ENCODE peak calls at places on chromosomes 11 and 22, in eight cellular contexts. R is IMR-90, T is psoas muscle, A is lower lobe of right lung, S is mammary epithelial cell, F is RWPE1, M is sigmoid colon, I is tibial nerve. D is an unnamed sample.

GRCh38 chr22:31332010-31332409 is 14.1 kb downstream of the PATZ1 start:
- DNase-seq in S (no peak), A (no peak), F (no peak), I (no peak), T (no peak), M (no peak), R (no peak), D (no peak)

GRCh38 chr11:35477871-35478270 is 47.5 kb downstream of the PAMR1 start:
- DNase-seq in F (no peak), M (no peak), I (no peak), S (no peak), A (no peak), R (no peak), T (no peak), D (no peak)

GRCh38 chr11:66315498-66315885 is 1.4 kb downstream of the CD248 start:
- DNase-seq in A (no peak), I (no peak), R (no peak), F (no peak), M (no peak), S (no peak), T (no peak), D (no peak)

GRCh38 chr11:26473216-26474194 is 98.6 kb downstream of the MUC15 start:
- DNase-seq in M (no peak), I (no peak), T (no peak), A (no peak), S (no peak), R (no peak), F (no peak), D (no peak)

GRCh38 chr11:11414996-11415395 is 61.9 kb upstream of the CSNK2A3 start:
- DNase-seq in I (no peak), F (no peak), R (no peak), M (no peak), S (no peak), A (no peak), T (no peak), D (no peak)

GRCh38 chr11:130163346-130164220 is 4.0 kb downstream of the ST14 start:
- DNase-seq in T (no peak), M (no peak), I (no peak), F (no peak), S (no peak), R (no peak), A (peak; percentile 66), D (no peak)

GRCh38 chr11:27761356-27761755 is 61.1 kb upstream of the BDNF start:
- DNase-seq in T (no peak), F (no peak), A (no peak), S (no peak), R (no peak), M (no peak), I (no peak), D (no peak)

GRCh38 chr22:47788461-47788860 is 1026.0 kb downstream of the TBC1D22A start:
- DNase-seq in T (no peak), F (no peak), I (no peak), M (no peak), S (no peak), A (no peak), R (no peak), D (no peak)

GRCh38 chr11:1041936-1042608 is 5.6 kb upstream of the MUC6 start:
- DNase-seq in A (peak; percentile 57), F (no peak), T (peak; percentile 54), R (no peak), I (no peak), S (no peak), M (peak; percentile 38), D (no peak)

GRCh38 chr11:10322830-10323792 is 18.2 kb downstream of the ADM start:
- DNase-seq in T (peak; percentile 70), I (no peak), R (peak; percentile 93), S (peak; percentile 84), A (no peak), M (peak; percentile 85), F (peak; percentile 71), D (no peak)

GRCh38 chr11:62565100-62565802 is 8.4 kb downstream of the EEF1G start:
- DNase-seq in A (no peak), I (no peak), R (no peak), M (no peak), T (no peak), F (no peak), S (no peak), D (no peak)

GRCh38 chr11:64352099-64353005 is 6.6 kb upstream of the RPS6KA4 start:
- DNase-seq in I (no peak), F (no peak), T (peak; percentile 57), A (no peak), R (no peak), S (no peak), M (no peak), D (no peak)

GRCh38 chr11:19931141-19931767 is 218.6 kb downstream of the NAV2 start:
- DNase-seq in T (no peak), A (no peak), M (peak; percentile 91), R (no peak), I (no peak), F (no peak), S (no peak), D (no peak)

GRCh38 chr22:22822106-22822505 is 65.5 kb upstream of the IGLL5 start:
- DNase-seq in R (no peak), A (no peak), M (no peak), I (no peak), T (no peak), F (no peak), S (no peak), D (no peak)

GRCh38 chr11:57546869-57547518 is 9.6 kb downstream of the SMTNL1 start:
- DNase-seq in T (no peak), F (no peak), S (peak; percentile 42), R (peak; percentile 72), I (no peak), M (no peak), A (no peak), D (no peak)

DNA sequence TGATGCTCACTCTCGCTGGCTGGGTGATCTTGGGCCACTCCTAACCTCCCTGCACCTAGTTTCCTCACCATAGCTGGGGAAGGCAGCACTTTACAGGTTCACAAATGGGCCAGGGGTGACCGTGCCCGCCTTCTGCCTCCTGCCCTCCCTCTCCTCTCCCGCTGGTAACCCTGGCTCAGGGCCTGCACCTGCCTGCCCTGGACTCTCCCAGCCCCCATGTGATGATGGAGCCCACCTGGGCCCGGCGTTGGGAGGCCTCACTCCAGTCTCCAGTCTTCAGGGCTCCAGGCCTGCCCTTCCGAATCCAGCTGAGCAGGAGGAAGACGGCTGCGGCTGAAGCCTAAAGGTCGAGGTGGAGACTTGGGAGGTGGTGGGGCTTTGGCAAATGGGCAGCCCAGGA is 152.9 kb downstream of the CACNA1I start:
- DNase-seq in M (no peak), F (no peak), I (no peak), S (no peak), T (no peak), A (no peak), R (no peak), D (no peak)
- H3K27ac ChIP-seq in M (no peak overlapping the region), F (no peak overlapping the region), I (no peak overlapping the region), S (no peak overlapping the region), T (no peak overlapping the region), A (no peak overlapping the region), R (no peak overlapping the region), D (no peak overlapping the region)

GRCh38 chr11:9130297-9130696 is 38.9 kb upstream of the SCUBE2 start:
- DNase-seq in I (no peak), T (no peak), A (no peak), S (no peak), M (no peak), F (no peak), R (no peak), D (no peak)
- TF ChIP-seq CTCF in I (no peak), T (no peak), A (no peak), S (no peak), M (no peak), F (no peak), R (no peak), D (no peak)

DNA sequence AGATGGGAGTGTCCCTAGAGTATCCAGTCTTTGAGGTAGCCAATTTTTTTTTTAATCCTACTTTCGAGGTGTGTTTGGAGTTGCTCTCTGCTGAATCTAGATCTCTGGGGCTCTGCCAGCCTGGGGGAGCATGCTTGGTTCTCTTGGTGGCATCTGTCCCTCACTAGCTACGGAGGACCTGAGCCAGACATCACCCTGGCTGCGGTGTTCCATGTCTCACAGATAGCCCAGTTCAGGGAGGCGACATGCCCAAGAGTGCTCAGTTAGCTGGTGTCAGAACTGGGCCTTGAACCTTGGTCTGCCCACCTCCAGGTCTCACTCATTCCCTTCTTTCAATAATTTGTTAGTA is 502 bp downstream of the HMOX1 start:
- DNase-seq in I (no peak), M (peak; percentile 73), F (no peak), R (no peak), S (no peak), A (no peak), T (no peak), D (no peak)
- H3K27ac ChIP-seq in I (peak overlapping the region; percentile 89), M (peak overlapping the region; percentile 79), F (peak overlapping the region; percentile 73), R (peak overlapping the region; percentile 73), S (peak overlapping the region; percentile 54), A (peak overlapping the region; percentile 86), T (peak overlapping the region; percentile 91), D (no peak overlapping the region)

GRCh38 chr11:83724704-83725114 is 438.5 kb upstream of the CCDC90B start:
- DNase-seq in T (no peak), M (no peak), F (no peak), A (peak; percentile 45), S (peak; percentile 40), R (no peak), I (peak; percentile 23), D (no peak)

GRCh38 chr11:83721286-83721685 is 435.1 kb upstream of the CCDC90B start:
- DNase-seq in S (peak; percentile 40), M (no peak), R (peak; percentile 8), T (no peak), I (no peak), F (peak; percentile 11), A (no peak), D (no peak)

GRCh38 chr11:83720675-83721074 is 434.5 kb upstream of the CCDC90B start:
- DNase-seq in A (no peak), T (no peak), M (no peak), S (no peak), R (no peak), I (no peak), F (no peak), D (no peak)

GRCh38 chr11:83725161-83725560 is 439.0 kb upstream of the CCDC90B start:
- DNase-seq in S (no peak), R (no peak), F (no peak), M (no peak), T (no peak), A (no peak), I (no peak), D (no peak)

DNA sequence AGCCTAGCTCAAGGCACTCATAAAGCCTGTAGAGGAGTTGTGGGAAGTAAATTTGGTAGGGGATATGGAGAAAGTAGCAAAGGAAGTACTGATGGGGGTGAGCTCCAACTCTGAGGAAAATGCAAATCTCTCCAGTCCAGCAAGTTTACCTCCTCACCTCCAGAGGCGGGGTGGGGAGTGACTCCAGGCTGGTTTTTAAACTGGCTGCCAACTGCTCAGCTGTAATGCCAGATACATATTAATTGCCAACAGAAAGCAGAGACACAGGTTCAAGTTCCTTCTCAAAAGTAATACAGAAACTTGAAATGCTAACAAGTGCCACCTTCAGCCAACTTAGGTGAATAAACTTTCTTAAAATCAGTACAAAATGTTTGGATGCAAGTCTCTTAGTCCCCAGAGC is 436.2 kb upstream of the CCDC90B start:
- DNase-seq in S (no peak), R (no peak), I (no peak), M (no peak), T (no peak), F (no peak), A (no peak), D (no peak)
- TF ChIP-seq CTCF in S (no peak), R (no peak), I (no peak), M (no peak), T (no peak), F (no peak), A (no peak), D (no peak)

GRCh38 chr11:95092549-95093324 is 3.1 kb downstream of the ENDOD1 start:
- DNase-seq in S (peak; percentile 73), F (peak; percentile 37), T (peak; percentile 55), R (peak; percentile 49), I (no peak), M (no peak), A (no peak), D (peak; percentile 3)
- H3K27ac ChIP-seq in S (no peak overlapping the region), F (peak overlapping the region; percentile 18), T (peak overlapping the region; percentile 90), R (no peak overlapping the region), I (peak overlapping the region; percentile 97), M (no peak overlapping the region), A (no peak overlapping the region), D (no peak overlapping the region)

D was measured in CD4-positive, alpha-beta T cell.